ENCODE peak calls at places on chromosomes 3 and 15, in nine cellular contexts. I, O, N, Z, P, G, L, F and R are unnamed samples.

GRCh38 chr3:157081681-157082210 is 78.2 kb downstream of the CCNL1 start:
- DNase-seq in I (peak; percentile 82), O (peak; percentile 89), N (peak; percentile 94), Z (peak; percentile 96), P (peak; percentile 99), G (peak; percentile 87), L (peak; percentile 86), F (peak; percentile 91), R (peak; percentile 74)

GRCh38 chr3:64422192-64422591 is 196.9 kb upstream of the PRICKLE2 start:
- DNase-seq in I (no peak), O (no peak), N (peak; percentile 79), Z (no peak), P (no peak), G (no peak), L (no peak), F (no peak), R (no peak)

GRCh38 chr15:62647195-62647865 is 395.2 kb upstream of the TPM1 start:
- DNase-seq in I (no peak), O (no peak), N (peak; percentile 68), Z (no peak), P (peak; percentile 78), G (no peak), L (no peak), F (peak; percentile 90), R (peak; percentile 81)

GRCh38 chr3:30495172-30496124 is 111.0 kb upstream of the TGFBR2 start:
- DNase-seq in I (no peak), O (no peak), N (no peak), Z (no peak), P (peak; percentile 52), G (no peak), L (no peak), F (no peak), R (no peak)

GRCh38 chr3:12992629-12993021 is 80.6 kb downstream of the IQSEC1 start:
- DNase-seq in I (no peak), O (no peak), N (no peak), Z (no peak), P (no peak), G (no peak), L (peak; percentile 53), F (no peak), R (no peak)

GRCh38 chr3:12890610-12891390 is 49.4 kb upstream of the RPL32 start:
- DNase-seq in I (no peak), O (no peak), N (no peak), Z (peak; percentile 4), P (peak; percentile 10), G (no peak), L (no peak), F (no peak), R (peak; percentile 15)

GRCh38 chr15:89749951-89750559 is 994 bp downstream of the MESP1 start:
- DNase-seq in I (no peak), O (no peak), N (no peak), Z (no peak), P (no peak), G (no peak), L (no peak), F (no peak), R (peak; percentile 19)

GRCh38 chr3:49098429-49098828 is 4.6 kb upstream of the QRICH1 start:
- DNase-seq in I (no peak), O (peak; percentile 35), N (peak; percentile 34), Z (peak; percentile 73), P (peak; percentile 12), G (no peak), L (peak; percentile 61), F (no peak), R (no peak)

GRCh38 chr15:40471105-40471777 is 457 bp downstream of the CHST14 start:
- DNase-seq in I (no peak), O (no peak), N (peak; percentile 4), Z (peak; percentile 76), P (peak; percentile 41), G (peak; percentile 30), L (no peak), F (peak; percentile 16), R (no peak)

DNA sequence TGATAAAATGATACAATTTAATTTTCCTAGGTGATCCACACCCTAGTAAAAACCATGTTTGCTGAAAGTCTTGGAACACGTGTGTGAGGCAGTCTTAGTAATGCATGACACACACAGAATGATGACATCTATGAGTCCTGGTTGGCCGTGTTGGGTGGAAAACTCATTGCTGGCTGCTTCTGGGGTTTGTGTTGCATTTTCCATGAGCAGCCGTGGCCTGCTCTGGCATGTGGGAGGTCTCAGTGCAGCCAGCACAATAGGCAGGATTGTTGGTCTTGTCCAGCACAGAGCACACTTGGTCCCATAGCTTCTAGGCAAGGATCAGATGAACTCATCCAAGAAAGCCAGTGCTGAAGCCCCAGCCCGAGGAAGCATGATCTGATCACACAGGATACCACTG is 172.8 kb upstream of the UBE3A start:
- DNase-seq in I (no peak), O (no peak), N (peak; percentile 1), Z (no peak), P (peak; percentile 79), G (no peak), L (no peak), F (no peak), R (no peak)
- H3K27ac ChIP-seq in I (no peak overlapping the region), O (no peak overlapping the region), N (no peak overlapping the region), Z (no peak overlapping the region), P (no peak overlapping the region), G (no peak overlapping the region), L (no peak overlapping the region), F (no peak overlapping the region), R (no peak overlapping the region)

GRCh38 chr3:99641480-99641879 is 3.1 kb downstream of the COL8A1 start:
- DNase-seq in I (no peak), O (no peak), N (no peak), Z (no peak), P (peak; percentile 18), G (no peak), L (no peak), F (no peak), R (no peak)

GRCh38 chr3:99639579-99639978 is 1.2 kb downstream of the COL8A1 start:
- DNase-seq in I (no peak), O (no peak), N (peak; percentile 35), Z (no peak), P (peak; percentile 48), G (no peak), L (no peak), F (no peak), R (no peak)

GRCh38 chr3:99638244-99638948 is at the start of gene COL8A1:
- DNase-seq in I (no peak), O (no peak), N (peak; percentile 77), Z (peak; percentile 85), P (peak; percentile 66), G (peak; percentile 62), L (peak; percentile 61), F (no peak), R (no peak)

GRCh38 chr3:99641984-99642383 is 3.6 kb downstream of the COL8A1 start:
- DNase-seq in I (no peak), O (no peak), N (no peak), Z (no peak), P (no peak), G (no peak), L (no peak), F (no peak), R (no peak)

GRCh38 chr3:99640214-99640851 is 1.9 kb downstream of the COL8A1 start:
- DNase-seq in I (no peak), O (no peak), N (peak; percentile 69), Z (no peak), P (peak; percentile 27), G (no peak), L (no peak), F (no peak), R (no peak)
- H3K4me3 ChIP-seq in I (no peak overlapping the region), O (no peak overlapping the region), N (no peak overlapping the region), Z (peak overlapping the region; percentile 12), P (peak overlapping the region; percentile 73), G (no peak overlapping the region), L (peak overlapping the region; percentile 57), F (no peak overlapping the region), R (no peak overlapping the region)

GRCh38 chr3:114624047-114624445 is 330.2 kb downstream of the TIGIT start:
- DNase-seq in I (no peak), O (no peak), N (peak; percentile 71), Z (peak; percentile 68), P (peak; percentile 69), G (peak; percentile 60), L (peak; percentile 65), F (peak; percentile 41), R (no peak)
- H3K4me1 ChIP-seq in I (no peaks in the 10 kb centered on the region), O (no peaks in the 10 kb centered on the region), N (peaks cover 12% of the 10 kb centered on the region), Z (peaks cover 6% of the 10 kb centered on the region), P (peaks cover 61% of the 10 kb centered on the region), G (peaks cover 8% of the 10 kb centered on the region), L (peaks cover 77% of the 10 kb centered on the region), F (peaks cover 60% of the 10 kb centered on the region), R (no peaks in the 10 kb centered on the region)

GRCh38 chr15:58063612-58064011 is 1.9 kb downstream of the ALDH1A2 start:
- DNase-seq in I (no peak), O (no peak), N (no peak), Z (no peak), P (no peak), G (no peak), L (no peak), F (no peak), R (no peak)
- H3K27ac ChIP-seq in I (no peak overlapping the region), O (no peak overlapping the region), N (no peak overlapping the region), Z (no peak overlapping the region), P (no peak overlapping the region), G (no peak overlapping the region), L (peak overlapping the region; percentile 72), F (no peak overlapping the region), R (no peak overlapping the region)

DNA sequence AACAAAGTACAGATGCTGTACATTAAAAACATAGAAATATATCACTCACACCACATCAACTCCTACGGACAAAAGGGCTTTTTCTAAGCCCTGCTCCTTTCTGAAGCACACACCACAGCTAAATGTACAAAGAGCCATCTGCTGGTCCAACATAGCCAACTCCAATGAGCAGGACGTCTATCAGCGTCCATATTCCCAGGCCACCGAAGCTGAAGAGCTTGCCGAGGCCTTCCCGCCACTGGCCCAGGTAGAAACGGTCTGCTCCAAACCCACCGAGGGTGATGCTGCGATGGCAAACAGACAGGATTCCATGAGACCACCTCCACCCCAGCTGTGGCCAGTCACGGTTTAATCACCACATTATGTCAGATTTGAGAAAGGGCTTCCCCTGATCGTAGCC is 9.8 kb downstream of the TM2D3 start:
- DNase-seq in I (no peak), O (no peak), N (no peak), Z (no peak), P (peak; percentile 23), G (no peak), L (no peak), F (peak; percentile 31), R (no peak)
- H3K4me3 ChIP-seq in I (no peak overlapping the region), O (no peak overlapping the region), N (no peak overlapping the region), Z (no peak overlapping the region), P (no peak overlapping the region), G (no peak overlapping the region), L (no peak overlapping the region), F (no peak overlapping the region), R (no peak overlapping the region)